ENCODE peak calls at places on chromosomes 4 and X, in nine cellular contexts. V is stimulated activated naive B cell treated with anti-CD40 and anti-IgM and Interleukin-4, amounts not matched to agents 10 μg/mL and 1 μg/mL and 100 μg/mL, for 72 hours; Q is activated T-cell treated with anti-CD3 and anti-CD28 coated beads, Interleukin-2, amount 50 U/mL, for 72 hours; S is effector memory CD8-positive, alpha-beta T cell; D is left lung; E is mucosa of descending colon; B is upper lobe of right lung; U is heart right ventricle; F is Right ventricle myocardium superior. R is an unnamed sample.

GRCh38 chr4:38366451-38366850 is 297.5 kb upstream of the KLF3 start:
- ATAC-seq in D (no peak), V (no peak), F (peak), E (peak), U (peak), B (no peak), S (no peak), Q (no peak), R (no peak)

GRCh38 chr4:156638925-156639605 is 332.5 kb downstream of the PDGFC start:
- ATAC-seq in B (peak), D (peak), E (no peak), U (no peak), Q (no peak), F (no peak), V (no peak), S (no peak), R (no peak)

GRCh38 chr4:57424231-57424897 is 314.2 kb upstream of the IGFBP7 start:
- ATAC-seq in U (no peak), S (no peak), F (peak), D (peak), V (no peak), Q (no peak), B (no peak), E (no peak), R (no peak)

GRCh38 chr4:147361726-147362125 is 119.2 kb upstream of the EDNRA start:
- ATAC-seq in U (peak), D (peak), S (no peak), V (no peak), B (peak), F (peak), Q (no peak), E (peak), R (no peak)

GRCh38 chr4:173746424-173746823 is 216.4 kb upstream of the HAND2 start:
- ATAC-seq in B (no peak), F (peak), U (peak), Q (no peak), D (no peak), V (no peak), E (no peak), S (no peak), R (no peak)

GRCh38 chr4:96736352-96736889 is 896.5 kb downstream of the PDHA2 start:
- ATAC-seq in V (no peak), Q (no peak), D (no peak), E (no peak), S (no peak), F (no peak), B (no peak), U (no peak), R (no peak)

GRCh38 chrX:66602381-66602938 is 36.4 kb downstream of the EDA2R start:
- ATAC-seq in U (no peak), V (peak), B (no peak), D (no peak), Q (no peak), F (no peak), S (no peak), E (no peak), R (no peak)

GRCh38 chr4:15920723-15921591 is 17.6 kb downstream of the FGFBP1 start:
- ATAC-seq in D (peak), S (no peak), E (peak), V (no peak), B (peak), U (peak), Q (peak), F (peak), R (no peak)

GRCh38 chrX:11010476-11010875 is 100.7 kb upstream of the HCCS start:
- ATAC-seq in B (no peak), E (no peak), V (no peak), Q (no peak), F (no peak), D (no peak), U (no peak), S (no peak), R (no peak)

GRCh38 chrX:123422875-123423274 is 238.8 kb downstream of the GRIA3 start:
- ATAC-seq in E (peak), V (no peak), B (no peak), U (no peak), F (no peak), S (no peak), D (peak), Q (no peak), R (no peak)

R was measured in stimulated activated memory B cell treated with anti-CD40 and anti-IgM and Interleukin-4, amounts not matched to agents 10 μg/mL and 1 μg/mL and 100 μg/mL, for 72 hours.